ENCODE peak calls at places on chromosome 7, in six cellular contexts. H, E, O, W, Z and D are unnamed samples. For H3K27me3, the result is how much of the 10 kb centered on the place peaks cover.

GRCh38 chr7:29596593-29597178 is 33.1 kb downstream of the PRR15 start:
- DNase-seq in W (no peak), Z (no peak), E (no peak), H (peak), O (no peak), D (no peak)

GRCh38 chr7:141072548-141073172 is 1.2 kb upstream of the TMEM178B start:
- DNase-seq in W (peak), H (peak), O (peak), Z (peak), E (peak), D (peak)

GRCh38 chr7:23966941-23967340 is 256.9 kb downstream of the STK31 start:
- DNase-seq in E (no peak), H (no peak), Z (no peak), O (no peak), W (no peak), D (no peak)

GRCh38 chr7:68629-69028 is 123.7 kb upstream of the FAM20C start:
- DNase-seq in E (no peak), H (peak), W (no peak), Z (no peak), O (no peak), D (peak)

GRCh38 chr7:100719523-100720319 is 547 bp upstream of the EPO start:
- DNase-seq in O (no peak), H (peak), E (peak), W (no peak), Z (peak), D (no peak)

GRCh38 chr7:157000741-157001653 is 9.5 kb downstream of the MNX1 start:
- DNase-seq in W (no peak), Z (no peak), H (no peak), E (no peak), O (no peak), D (no peak)

GRCh38 chr7:3159039-3159438 is 115.4 kb upstream of the CARD11 start:
- DNase-seq in H (no peak), W (no peak), Z (no peak), E (no peak), O (no peak), D (no peak)

GRCh38 chr7:125563964-125564529 is 634.4 kb upstream of the POT1 start:
- DNase-seq in H (no peak), Z (peak), O (no peak), E (no peak), W (no peak), D (no peak)

GRCh38 chr7:42605800-42606199 is 306.1 kb downstream of the C7orf25 start:
- DNase-seq in E (peak), H (no peak), O (no peak), W (no peak), Z (peak), D (no peak)

GRCh38 chr7:45680776-45681175 is 106.6 kb downstream of the ADCY1 start:
- DNase-seq in E (no peak), Z (no peak), H (no peak), O (no peak), W (no peak), D (no peak)

GRCh38 chr7:109003742-109004141 is 434.1 kb downstream of the DNAJB9 start:
- DNase-seq in Z (peak), E (no peak), O (no peak), H (peak), W (no peak), D (no peak)

GRCh38 chr7:155405399-155406318 is 52.3 kb upstream of the EN2 start:
- DNase-seq in H (peak), O (no peak), Z (no peak), W (no peak), E (no peak), D (no peak)
- TF ChIP-seq CTCF in H (no peak), O (no peak), Z (peak), W (no peak), E (no peak), D (no peak)

DNA sequence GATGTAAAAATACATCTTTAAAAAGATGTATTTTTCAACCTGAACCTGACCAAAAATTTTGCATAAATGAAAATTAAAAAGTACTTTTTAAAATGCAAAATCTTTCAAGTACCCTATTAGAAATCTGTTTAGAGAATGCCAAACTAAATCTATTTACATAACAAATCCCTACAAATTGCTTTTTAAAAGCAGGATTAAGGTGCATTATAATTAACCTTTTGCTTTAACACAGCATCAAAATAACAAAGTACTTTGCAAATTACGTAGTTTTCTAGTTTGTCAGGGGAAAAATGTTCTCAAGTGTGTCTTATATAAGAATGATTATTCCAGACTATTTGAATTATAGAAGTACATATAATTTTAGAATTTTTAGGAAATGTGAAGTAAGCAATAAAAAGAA is 160.8 kb downstream of the VPS50 start:
- DNase-seq in W (no peak), E (no peak), H (no peak), Z (no peak), O (no peak), D (no peak)
- H3K27ac ChIP-seq in W (no peak), E (no peak), H (no peak), Z (no peak), O (no peak), D (no peak)

GRCh38 chr7:155489158-155489840 is 31.4 kb downstream of the EN2 start:
- DNase-seq in H (no peak), Z (no peak), O (no peak), E (no peak), W (no peak), D (no peak)

GRCh38 chr7:155488483-155489127 is 30.7 kb downstream of the EN2 start:
- DNase-seq in O (no peak), E (no peak), H (no peak), Z (no peak), W (no peak), D (no peak)

GRCh38 chr7:155489862-155490696 is 32.1 kb downstream of the EN2 start:
- DNase-seq in W (no peak), E (no peak), Z (no peak), H (peak), O (no peak), D (no peak)

GRCh38 chr7:155486783-155487508 is 29.0 kb downstream of the EN2 start:
- DNase-seq in E (no peak), O (no peak), Z (no peak), H (no peak), W (no peak), D (no peak)

DNA sequence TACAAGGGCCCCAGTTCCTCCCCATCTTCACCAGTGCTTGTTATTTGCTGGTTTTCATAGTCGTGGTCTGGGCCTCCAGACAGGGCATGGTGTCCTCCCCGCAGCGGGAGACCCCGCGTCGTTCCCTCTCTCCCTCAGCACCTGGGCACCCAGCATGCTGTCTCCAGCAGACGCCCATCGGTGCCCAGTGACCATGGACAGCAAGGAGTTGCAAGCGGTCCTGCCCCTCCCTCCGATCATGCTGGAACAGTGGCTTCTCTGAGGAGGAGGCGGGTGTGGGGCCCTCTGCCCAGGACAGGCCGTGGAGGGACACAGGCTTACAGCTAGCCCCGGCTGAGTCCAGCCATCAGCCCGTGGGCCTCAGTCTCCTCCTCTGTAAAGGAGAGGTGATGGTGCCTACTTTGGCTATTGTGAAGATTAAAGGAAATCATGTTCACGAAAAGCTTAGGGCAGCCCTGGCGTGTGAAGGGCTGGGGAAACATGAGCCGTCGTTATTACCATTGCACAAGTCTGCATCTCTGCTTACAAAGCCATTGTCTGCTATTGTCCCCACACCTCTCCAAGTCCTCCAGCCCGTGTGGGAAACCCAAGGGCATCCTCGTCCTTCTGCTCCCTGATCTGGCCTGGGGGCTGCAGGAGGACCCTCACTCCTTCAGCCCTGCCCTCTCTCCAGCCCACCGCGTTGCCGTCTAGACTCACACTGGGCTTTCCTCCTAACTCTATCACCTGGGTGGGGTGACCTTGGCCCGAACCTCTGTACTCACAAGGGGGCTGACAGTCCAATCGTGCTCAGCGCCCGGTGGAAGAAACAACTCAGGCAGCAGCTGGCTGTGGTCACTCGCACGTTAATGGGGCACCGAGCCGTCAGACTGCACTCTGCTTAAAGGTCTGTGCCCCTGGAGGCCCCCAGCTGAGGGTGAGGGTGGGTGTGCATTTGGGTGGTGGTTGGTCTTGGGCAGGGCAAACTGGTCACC is 29.9 kb downstream of the EN2 start:
- DNase-seq in W (no peak), O (no peak), Z (no peak), H (no peak), E (no peak), D (no peak)
- H3K27me3 ChIP-seq in W (under half), O (under half), Z (under half), H (half or more), E (under half), D (under half)

GRCh38 chr7:149772821-149773425 is 465 bp downstream of the ZNF467 start:
- DNase-seq in O (peak), W (peak), Z (no peak), H (no peak), E (no peak), D (peak)

GRCh38 chr7:149774237-149775175 is 1.1 kb upstream of the ZNF467 start:
- DNase-seq in E (no peak), O (no peak), H (peak), Z (no peak), W (peak), D (no peak)

GRCh38 chr7:149775176-149775556 is 1.8 kb upstream of the ZNF467 start:
- DNase-seq in W (no peak), Z (no peak), E (no peak), O (no peak), H (no peak), D (no peak)

GRCh38 chr7:149772236-149772820 is 1.1 kb downstream of the ZNF467 start:
- DNase-seq in H (no peak), O (no peak), W (peak), Z (no peak), E (no peak), D (peak)

DNA sequence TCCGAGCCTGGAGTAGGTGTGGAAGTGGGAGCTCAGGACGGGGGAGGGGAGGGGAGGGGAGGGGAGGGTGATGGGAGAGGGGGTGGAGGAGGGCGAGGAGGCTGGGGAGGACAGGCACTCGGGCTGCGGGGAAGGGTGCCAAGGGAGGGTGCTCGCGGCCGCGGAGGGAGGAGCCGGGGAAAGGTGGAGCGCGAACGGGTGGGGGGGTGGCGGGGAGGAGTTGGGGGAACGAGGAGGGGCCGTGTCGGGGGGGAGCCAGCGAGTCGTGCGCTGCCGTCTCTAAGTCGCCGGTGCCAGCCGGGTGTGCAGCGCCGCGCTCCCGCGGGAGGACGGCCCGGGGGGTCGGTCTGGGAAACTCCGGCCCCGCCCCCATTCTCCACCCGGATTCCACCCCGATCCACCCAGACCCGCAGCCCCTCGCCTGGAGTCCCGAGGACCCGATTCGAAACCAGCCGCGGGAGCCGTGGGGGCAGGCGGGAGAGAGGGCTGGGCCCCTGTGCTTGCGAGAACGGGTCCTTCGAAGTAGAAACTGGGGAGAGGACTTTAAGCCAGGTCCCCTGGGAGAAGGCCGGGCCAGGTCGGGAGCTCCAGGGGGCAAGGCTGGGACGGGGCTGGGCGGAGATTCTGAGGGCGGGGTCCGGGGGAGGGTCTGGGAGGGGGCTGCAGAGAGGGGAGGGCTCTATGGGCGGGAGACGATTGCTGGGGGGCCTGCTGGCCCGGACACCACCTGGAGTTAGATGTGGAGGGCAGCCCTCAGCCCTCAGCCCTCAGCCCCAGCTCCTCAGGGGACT is at the start of gene ZNF467:
- DNase-seq in W (peak), Z (no peak), H (peak), E (peak), O (peak), D (peak)
- TF ChIP-seq CTCF in W (no peak), Z (no peak), H (no peak), E (no peak), O (no peak), D (no peak)

DNA sequence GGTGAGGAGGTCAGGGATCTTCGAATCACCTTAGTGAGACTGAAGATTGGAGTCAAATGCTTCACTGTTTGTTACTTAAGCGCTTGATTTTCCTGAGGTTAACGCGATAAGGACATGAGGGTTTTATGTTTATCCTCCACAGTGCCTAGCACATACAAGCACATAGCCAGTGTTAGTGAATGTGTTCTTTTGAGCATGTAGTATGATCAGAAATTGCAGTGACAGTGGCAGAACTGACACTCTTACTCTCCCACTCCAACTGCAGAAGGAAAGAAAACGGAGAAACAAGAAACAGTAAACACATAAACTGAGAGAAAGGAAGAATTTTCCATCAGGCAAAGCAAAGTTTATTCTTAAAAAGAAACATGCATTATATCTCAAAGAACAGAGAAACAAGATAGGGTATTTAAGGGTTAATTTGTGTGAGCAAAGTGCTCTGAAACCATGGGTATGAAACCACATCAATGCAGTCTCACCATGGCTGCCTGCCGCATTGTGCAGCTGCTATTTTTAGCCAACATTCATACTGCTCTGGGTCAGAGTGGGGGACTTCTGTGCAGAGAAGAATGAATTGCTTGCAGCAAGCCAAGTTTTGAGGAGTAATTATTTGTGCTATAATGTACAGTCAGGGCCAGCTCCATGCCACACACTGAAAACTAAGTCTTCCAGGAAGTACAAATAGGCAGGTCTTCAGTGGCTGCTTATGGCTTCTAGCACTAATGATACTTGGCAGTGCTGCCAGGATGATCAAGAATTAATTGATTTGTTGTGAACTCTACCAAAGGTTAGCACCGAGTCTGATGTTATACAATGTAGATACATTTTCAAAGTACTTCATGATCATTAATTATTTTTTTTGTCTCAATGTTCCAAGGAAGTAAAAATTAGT is 152.0 kb downstream of the MACC1 start:
- DNase-seq in Z (peak), O (no peak), H (peak), W (no peak), E (peak), D (no peak)
- H3K27ac ChIP-seq in Z (no peak), O (no peak), H (peak), W (no peak), E (peak), D (no peak)

DNA sequence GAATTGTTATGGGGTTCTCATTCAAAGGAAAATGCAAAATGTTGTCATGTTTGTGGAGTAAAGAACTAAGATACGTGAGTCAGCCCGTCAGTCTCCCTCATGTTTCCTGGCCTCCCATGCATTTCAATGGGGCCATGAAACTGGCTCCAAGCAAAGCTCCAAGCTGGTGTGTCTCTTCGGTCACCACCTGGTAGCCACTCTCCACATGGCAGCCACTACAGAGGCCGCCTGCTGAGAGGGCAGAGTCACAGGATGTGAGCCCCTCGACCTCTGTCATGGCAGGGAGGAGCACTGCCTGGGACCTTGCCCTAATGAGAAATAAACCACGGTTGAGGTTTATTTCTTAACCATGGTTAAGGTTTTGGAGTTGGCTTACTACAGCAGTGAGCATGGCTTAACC is 62.6 kb downstream of the AOC1 start:
- DNase-seq in H (no peak), Z (no peak), W (no peak), O (no peak), E (no peak), D (no peak)
- H3K27me3 ChIP-seq in H (under half), Z (under half), W (under half), O (under half), E (under half), D (under half)